ENCODE peak calls at places on chromosomes 13 and 19, in nine cellular contexts. Y, E, P, U, L, J, R, T and B are unnamed samples.

GRCh38 chr13:50376895-50377575 is 361.8 kb downstream of the KCNRG start:
- DNase-seq in Y (no peak), E (no peak), P (no peak), U (no peak), L (no peak), J (no peak), R (no peak), T (no peak), B (no peak)

GRCh38 chr13:111668451-111668850 is 348.0 kb downstream of the TEX29 start:
- DNase-seq in Y (no peak), E (no peak), P (no peak), U (no peak), L (no peak), J (no peak), R (no peak), T (peak; percentile 1), B (no peak)

GRCh38 chr13:37446503-37446902 is 152.1 kb downstream of the POSTN start:
- DNase-seq in Y (peak; percentile 10), E (no peak), P (no peak), U (peak; percentile 21), L (no peak), J (peak; percentile 88), R (peak; percentile 93), T (no peak), B (no peak)

GRCh38 chr13:20190481-20191310 is 2.0 kb downstream of the GJB2 start:
- DNase-seq in Y (peak; percentile 75), E (no peak), P (no peak), U (no peak), L (no peak), J (no peak), R (peak; percentile 90), T (no peak), B (no peak)

GRCh38 chr19:58279042-58279924 is 528 bp downstream of the ZNF8 start:
- DNase-seq in Y (peak; percentile 50), E (peak; percentile 12), P (peak; percentile 23), U (peak; percentile 73), L (peak; percentile 65), J (peak; percentile 87), R (peak; percentile 51), T (peak; percentile 45), B (peak; percentile 80)

GRCh38 chr13:111482126-111482525 is 161.7 kb downstream of the TEX29 start:
- DNase-seq in Y (no peak), E (no peak), P (no peak), U (no peak), L (no peak), J (peak; percentile 70), R (no peak), T (no peak), B (no peak)

GRCh38 chr13:46057251-46058015 is 4.9 kb upstream of the ZC3H13 start:
- DNase-seq in Y (no peak), E (no peak), P (no peak), U (no peak), L (no peak), J (no peak), R (peak; percentile 18), T (no peak), B (no peak)

GRCh38 chr19:32246032-32246431 is 99.4 kb upstream of the ZNF507 start:
- DNase-seq in Y (no peak), E (no peak), P (no peak), U (no peak), L (no peak), J (no peak), R (no peak), T (no peak), B (no peak)

GRCh38 chr13:108086678-108087077 is 128.7 kb downstream of the LIG4 start:
- DNase-seq in Y (no peak), E (no peak), P (no peak), U (no peak), L (no peak), J (no peak), R (peak; percentile 46), T (no peak), B (no peak)

GRCh38 chr13:20616059-20616797 is 49.3 kb downstream of the IFT88 start:
- DNase-seq in Y (peak; percentile 3), E (no peak), P (no peak), U (no peak), L (no peak), J (no peak), R (peak; percentile 98), T (no peak), B (no peak)

GRCh38 chr19:35030257-35031071 is at the start of gene SCN1B:
- DNase-seq in Y (peak; percentile 92), E (peak; percentile 61), P (no peak), U (peak; percentile 63), L (peak; percentile 67), J (peak; percentile 92), R (peak; percentile 55), T (no peak), B (peak; percentile 81)

GRCh38 chr13:111213964-111214726 is 99.0 kb downstream of the ARHGEF7 start:
- DNase-seq in Y (no peak), E (no peak), P (no peak), U (no peak), L (no peak), J (no peak), R (no peak), T (peak; percentile 40), B (no peak)

GRCh38 chr13:74741732-74742131 is 607.5 kb upstream of the KLF12 start:
- DNase-seq in Y (no peak), E (no peak), P (no peak), U (no peak), L (no peak), J (no peak), R (no peak), T (no peak), B (no peak)

GRCh38 chr19:10318807-10319426 is 3.1 kb upstream of the FDX2 start:
- DNase-seq in Y (no peak), E (no peak), P (no peak), U (no peak), L (no peak), J (no peak), R (no peak), T (no peak), B (no peak)
- TF ChIP-seq POLR2A in Y (no peak), E (no peak), P (no peak), U (no peak), L (no peak), J (no peak), R (no peak), T (no peak), B (no peak)

DNA sequence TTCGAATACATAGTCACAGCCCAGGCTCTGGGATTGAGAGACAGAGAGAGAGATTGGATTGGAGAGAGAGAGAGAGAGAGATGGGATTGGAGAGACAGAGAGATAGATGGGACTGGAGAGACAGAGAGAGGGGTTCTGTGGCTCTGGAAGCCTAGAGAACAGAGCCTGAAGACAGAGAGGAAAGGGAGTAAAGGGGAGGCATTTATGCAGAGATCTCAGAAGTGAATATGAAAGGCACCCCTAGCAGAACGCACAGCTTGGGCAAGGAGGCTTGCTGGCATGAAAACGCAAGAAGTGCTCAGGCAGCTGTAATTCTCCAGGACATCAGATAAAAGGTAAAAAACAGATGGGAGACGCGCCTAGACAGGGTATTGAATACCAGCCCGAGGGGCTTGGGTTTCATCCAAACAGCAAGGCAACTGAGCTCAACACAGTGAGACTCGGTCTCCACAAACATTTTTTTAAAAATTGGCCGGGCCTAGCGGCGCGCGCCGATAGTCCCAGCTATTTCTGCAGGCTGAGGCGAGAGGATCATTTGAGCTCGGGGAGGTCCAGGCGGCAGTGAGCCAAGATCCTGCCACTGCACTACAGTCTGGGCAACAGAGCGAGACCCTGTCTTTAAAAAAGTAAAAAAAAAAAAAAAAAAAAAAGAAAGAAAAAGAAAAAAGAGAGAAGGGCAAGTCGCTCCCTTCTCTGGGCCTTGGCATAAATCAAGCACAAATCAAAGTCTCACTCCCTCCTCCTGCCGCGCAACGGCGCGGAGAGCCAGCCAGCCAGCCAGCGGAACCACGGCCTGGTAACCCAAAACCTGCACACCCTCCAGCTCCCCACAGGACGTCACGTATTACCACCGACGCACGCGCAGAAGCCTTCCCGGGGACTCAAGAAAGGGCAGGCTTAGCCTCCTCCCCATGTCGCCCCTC is 769 bp upstream of the PPP2R1A start:
- DNase-seq in Y (no peak), E (no peak), P (peak; percentile 100), U (no peak), L (no peak), J (peak; percentile 100), R (no peak), T (peak; percentile 47), B (peak; percentile 85)
- TF ChIP-seq POLR2A in Y (peak; percentile 91), E (no peak), P (peak; percentile 74), U (peak; percentile 81), L (peak; percentile 56), J (no peak), R (no peak), T (peak; percentile 75), B (peak; percentile 64)

GRCh38 chr19:6424939-6425731 is 524 bp upstream of the KHSRP start:
- DNase-seq in Y (peak; percentile 99), E (peak; percentile 100), P (peak; percentile 99), U (peak; percentile 100), L (peak; percentile 100), J (peak; percentile 100), R (peak; percentile 100), T (peak; percentile 100), B (peak; percentile 100)

GRCh38 chr19:6425732-6426686 is 1.4 kb upstream of the KHSRP start:
- DNase-seq in Y (no peak), E (no peak), P (no peak), U (peak; percentile 23), L (no peak), J (peak; percentile 86), R (no peak), T (no peak), B (no peak)

GRCh38 chr19:6427131-6427530 is 2.5 kb upstream of the KHSRP start:
- DNase-seq in Y (no peak), E (no peak), P (no peak), U (no peak), L (no peak), J (no peak), R (no peak), T (no peak), B (no peak)

GRCh38 chr19:6423499-6424189 is 967 bp downstream of the KHSRP start:
- DNase-seq in Y (peak; percentile 75), E (no peak), P (no peak), U (peak; percentile 21), L (peak; percentile 34), J (peak; percentile 86), R (peak; percentile 42), T (no peak), B (peak; percentile 26)

DNA sequence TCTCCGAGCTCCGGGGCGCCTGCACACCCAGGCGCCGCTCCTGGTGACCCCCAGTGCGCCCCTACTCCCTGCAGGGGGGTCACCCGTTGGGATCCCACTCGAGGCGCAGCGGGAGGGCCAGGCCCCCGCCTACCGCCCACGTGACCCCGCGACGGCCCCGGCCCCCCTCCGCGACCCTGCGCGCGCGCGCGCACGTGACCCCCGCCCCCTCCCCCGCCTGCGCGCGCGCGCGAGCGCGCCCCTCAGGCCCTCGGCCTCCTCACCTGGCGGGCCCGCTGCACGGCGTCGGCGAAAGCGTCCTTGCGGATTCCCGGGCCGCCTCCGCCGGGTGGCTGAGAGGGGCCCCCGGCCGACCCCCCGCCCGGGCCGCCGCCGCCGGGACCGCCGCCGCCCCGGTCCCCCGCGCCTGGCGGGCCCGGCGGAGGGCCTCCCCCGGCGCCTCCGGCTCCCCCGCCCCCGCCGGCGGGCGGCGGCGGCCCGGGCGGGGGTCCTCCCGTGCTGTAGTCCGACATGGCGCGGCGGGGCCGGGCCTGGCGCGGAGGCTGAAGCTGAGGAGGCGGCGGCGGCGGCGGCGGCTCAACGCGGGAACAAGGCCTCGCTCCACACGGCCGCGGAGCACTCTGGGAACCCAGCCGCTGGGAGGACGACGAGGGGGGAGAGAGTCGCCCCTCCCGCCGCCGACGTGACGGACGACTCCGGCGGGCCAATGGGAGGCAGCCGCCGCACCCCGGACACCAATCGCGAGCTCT is at the start of gene KHSRP:
- DNase-seq in Y (no peak), E (no peak), P (no peak), U (peak; percentile 22), L (no peak), J (no peak), R (no peak), T (no peak), B (peak; percentile 68)
- TF ChIP-seq POLR2A in Y (peak; percentile 77), E (peak; percentile 91), P (peak; percentile 91), U (peak; percentile 77), L (peak; percentile 74), J (no peak), R (peak; percentile 72), T (peak; percentile 86), B (peak; percentile 70)

GRCh38 chr19:10654610-10655456 is 687 bp downstream of the ILF3 start:
- DNase-seq in Y (peak; percentile 65), E (peak; percentile 18), P (no peak), U (peak; percentile 60), L (peak; percentile 50), J (peak; percentile 93), R (no peak), T (no peak), B (peak; percentile 79)
- TF ChIP-seq POLR2A in Y (no peak), E (no peak), P (no peak), U (no peak), L (no peak), J (no peak), R (peak; percentile 82), T (no peak), B (no peak)